ENCODE peak calls at places on chromosomes 11 and 22, in seven cellular contexts. B, Z, H, I, U, D and T are unnamed samples.

GRCh38 chr11:131745405-131745804 is 375.0 kb downstream of the NTM start:
- DNase-seq in Z (no peak), U (peak), H (no peak), D (no peak), B (no peak), I (peak), T (no peak)

GRCh38 chr22:39773976-39774539 is 119.5 kb downstream of the ENTHD1 start:
- DNase-seq in H (peak), B (no peak), Z (peak), U (peak), D (no peak), I (peak), T (no peak)

GRCh38 chr11:128415539-128415938 is 171.8 kb downstream of the ETS1 start:
- DNase-seq in D (no peak), I (peak), Z (no peak), B (no peak), U (no peak), H (no peak), T (no peak)

GRCh38 chr11:77418155-77418980 is 55.5 kb downstream of the PAK1 start:
- DNase-seq in D (no peak), H (no peak), Z (no peak), I (peak), U (no peak), B (no peak), T (no peak)

GRCh38 chr11:69599502-69599901 is 41.5 kb upstream of the CCND1 start:
- DNase-seq in H (no peak), B (no peak), D (no peak), I (peak), Z (no peak), U (no peak), T (no peak)

GRCh38 chr11:81963018-81963417 is 770.6 kb downstream of the FAM181B start:
- DNase-seq in Z (no peak), I (no peak), B (no peak), H (no peak), U (peak), D (no peak), T (no peak)

GRCh38 chr11:79312591-79313267 is 128.1 kb downstream of the TENM4 start:
- DNase-seq in D (no peak), I (peak), Z (no peak), B (no peak), U (peak), H (no peak), T (peak)

GRCh38 chr22:29879738-29880137 is 3.2 kb upstream of the MTMR3 start:
- DNase-seq in U (no peak), H (no peak), Z (no peak), B (no peak), I (no peak), D (no peak), T (no peak)

GRCh38 chr11:60880635-60881282 is 13.4 kb downstream of the ZP1 start:
- DNase-seq in Z (no peak), I (no peak), B (no peak), D (no peak), H (no peak), U (no peak), T (no peak)

GRCh38 chr11:46918778-46919513 is 596 bp upstream of the LRP4 start:
- DNase-seq in I (no peak), U (no peak), H (no peak), Z (no peak), B (no peak), D (no peak), T (peak)

GRCh38 chr11:47607380-47607779 is 13.2 kb upstream of the C1QTNF4 start:
- DNase-seq in Z (no peak), H (no peak), U (peak), B (peak), D (no peak), I (peak), T (no peak)

GRCh38 chr11:57566035-57566504 is 1.4 kb downstream of the UBE2L6 start:
- DNase-seq in B (no peak), H (peak), D (peak), I (peak), Z (peak), U (peak), T (no peak)

GRCh38 chr11:71947498-71947897 is 18.7 kb downstream of the RNF121 start:
- DNase-seq in H (no peak), D (no peak), Z (no peak), I (no peak), B (no peak), U (no peak), T (no peak)

GRCh38 chr11:113563766-113564165 is 88.6 kb upstream of the DRD2 start:
- DNase-seq in H (no peak), D (no peak), U (no peak), Z (no peak), I (no peak), B (no peak), T (no peak)

GRCh38 chr22:28977481-28977971 is 84.1 kb downstream of the C22orf31 start:
- DNase-seq in D (peak), H (no peak), U (peak), Z (no peak), I (peak), B (no peak), T (no peak)

GRCh38 chr11:69386594-69387408 is 92.8 kb downstream of the MYEOV start:
- DNase-seq in I (no peak), D (no peak), Z (no peak), B (no peak), U (no peak), H (no peak), T (no peak)

GRCh38 chr22:50483977-50484853 is 2.4 kb upstream of the MIOX start:
- DNase-seq in Z (no peak), I (no peak), B (no peak), D (peak), H (no peak), U (no peak), T (no peak)

GRCh38 chr11:64876226-64876750 is 2.1 kb downstream of the EHD1 start:
- DNase-seq in H (no peak), B (no peak), U (no peak), Z (no peak), I (no peak), D (no peak), T (no peak)

GRCh38 chr11:27391336-27392015 is 28.5 kb upstream of the CCDC34 start:
- DNase-seq in D (no peak), U (no peak), H (no peak), I (no peak), Z (no peak), B (no peak), T (peak)

GRCh38 chr22:46547883-46548244 is 10.4 kb upstream of the CELSR1 start:
- DNase-seq in B (peak), I (peak), Z (no peak), D (peak), H (no peak), U (peak), T (no peak)

GRCh38 chr11:2862950-2863618 is 22.5 kb downstream of the CDKN1C start:
- DNase-seq in Z (no peak), U (no peak), D (no peak), I (no peak), B (no peak), H (no peak), T (peak)

GRCh38 chr11:70727899-70728620 is 329.7 kb downstream of the CTTN start:
- DNase-seq in D (no peak), U (no peak), I (no peak), B (no peak), H (no peak), Z (no peak), T (no peak)

GRCh38 chr22:46695346-46696224 is 42.5 kb downstream of the CERK start:
- DNase-seq in B (no peak), Z (no peak), D (no peak), H (no peak), I (no peak), U (no peak), T (no peak)

GRCh38 chr11:3962406-3962840 is 107.0 kb downstream of the STIM1 start:
- DNase-seq in U (peak), B (no peak), D (no peak), I (no peak), Z (no peak), H (no peak), T (no peak)

GRCh38 chr11:110518809-110519514 is 89.2 kb downstream of the FDX1 start:
- DNase-seq in Z (no peak), D (no peak), U (peak), H (no peak), B (no peak), I (peak), T (no peak)